ENCODE peak calls at places on chromosome 7, in eight cellular contexts. O, F, M, Z, S, Q, D and U are unnamed samples.

GRCh38 chr7:2248984-2249694 is 7.1 kb downstream of the NUDT1 start:
- DNase-seq in O (no peak), F (no peak), M (no peak), Z (peak; percentile 98), S (peak; percentile 90), Q (peak; percentile 97), D (no peak), U (no peak)

GRCh38 chr7:49848211-49848841 is 74.9 kb downstream of the VWC2 start:
- DNase-seq in O (no peak), F (no peak), M (no peak), Z (no peak), S (no peak), Q (no peak), D (no peak), U (no peak)

GRCh38 chr7:20157456-20157855 is 59.7 kb downstream of the MACC1 start:
- DNase-seq in O (no peak), F (no peak), M (no peak), Z (no peak), S (no peak), Q (no peak), D (no peak), U (no peak)

GRCh38 chr7:132742152-132742551 is 165.9 kb upstream of the PLXNA4 start:
- DNase-seq in O (no peak), F (no peak), M (no peak), Z (peak; percentile 85), S (peak; percentile 100), Q (peak; percentile 89), D (no peak), U (no peak)

GRCh38 chr7:80335473-80336232 is 176.2 kb downstream of the GNAT3 start:
- DNase-seq in O (no peak), F (no peak), M (no peak), Z (no peak), S (no peak), Q (peak; percentile 84), D (no peak), U (no peak)

GRCh38 chr7:30321992-30322637 is 37.7 kb downstream of the ZNRF2 start:
- DNase-seq in O (no peak), F (no peak), M (no peak), Z (peak; percentile 69), S (peak; percentile 48), Q (no peak), D (no peak), U (no peak)

GRCh38 chr7:151082151-151083070 is 882 bp downstream of the TMUB1 start:
- DNase-seq in O (no peak), F (peak; percentile 78), M (no peak), Z (no peak), S (no peak), Q (no peak), D (no peak), U (no peak)

GRCh38 chr7:11346312-11346711 is 372.6 kb downstream of the PHF14 start:
- DNase-seq in O (no peak), F (no peak), M (no peak), Z (no peak), S (no peak), Q (no peak), D (no peak), U (no peak)

GRCh38 chr7:13851756-13852155 is 137.7 kb downstream of the ETV1 start:
- DNase-seq in O (no peak), F (no peak), M (no peak), Z (peak; percentile 60), S (no peak), Q (peak; percentile 89), D (no peak), U (no peak)

GRCh38 chr7:143347950-143348349 is 14.6 kb downstream of the FAM131B start:
- DNase-seq in O (no peak), F (no peak), M (no peak), Z (no peak), S (no peak), Q (no peak), D (no peak), U (no peak)

GRCh38 chr7:143346018-143346417 is 16.5 kb downstream of the FAM131B start:
- DNase-seq in O (no peak), F (no peak), M (no peak), Z (no peak), S (no peak), Q (no peak), D (no peak), U (no peak)

GRCh38 chr7:143343596-143343995 is 18.9 kb downstream of the FAM131B start:
- DNase-seq in O (no peak), F (no peak), M (no peak), Z (no peak), S (no peak), Q (no peak), D (no peak), U (no peak)

GRCh38 chr7:143341842-143342241 is 20.7 kb downstream of the FAM131B start:
- DNase-seq in O (no peak), F (no peak), M (no peak), Z (no peak), S (no peak), Q (no peak), D (no peak), U (no peak)

GRCh38 chr7:143345428-143345900 is 17.0 kb downstream of the FAM131B start:
- DNase-seq in O (no peak), F (peak; percentile 56), M (no peak), Z (peak; percentile 52), S (no peak), Q (peak; percentile 32), D (peak; percentile 72), U (no peak)
- H3K4me3 ChIP-seq in O (peak overlapping the region; percentile 14), F (no peak overlapping the region), M (peak overlapping the region; percentile 29), Z (no peak overlapping the region), S (no peak overlapping the region), Q (no peak overlapping the region), D (no peak overlapping the region), U (no peak overlapping the region)

GRCh38 chr7:103150192-103150591 is 1.3 kb upstream of the NAPEPLD start:
- DNase-seq in O (no peak), F (no peak), M (no peak), Z (no peak), S (no peak), Q (no peak), D (peak; percentile 64), U (no peak)
- H3K4me3 ChIP-seq in O (no peak overlapping the region), F (no peak overlapping the region), M (peak overlapping the region; percentile 89), Z (no peak overlapping the region), S (no peak overlapping the region), Q (no peak overlapping the region), D (peak overlapping the region; percentile 74), U (peak overlapping the region; percentile 70)

DNA sequence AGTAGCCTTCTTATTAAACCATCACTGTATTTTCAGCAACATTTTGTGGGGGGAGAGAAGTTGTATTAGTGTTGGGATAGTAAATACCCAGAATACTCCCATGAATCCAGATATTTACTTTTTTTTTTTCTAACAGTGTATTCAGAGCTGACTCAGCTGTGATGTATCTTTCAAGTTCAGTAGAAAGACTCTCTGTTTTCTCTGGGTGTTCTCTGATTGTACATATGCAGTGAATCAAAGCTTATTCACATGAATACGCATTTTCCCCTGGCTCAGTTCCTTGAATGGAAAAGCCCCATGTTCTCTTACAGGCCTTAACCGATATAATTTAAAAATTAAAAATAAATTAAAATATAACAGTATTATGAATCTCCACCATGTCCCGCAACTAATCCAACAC is 1.3 kb downstream of the TFPI2 start:
- DNase-seq in O (no peak), F (no peak), M (no peak), Z (peak; percentile 92), S (peak; percentile 84), Q (peak; percentile 92), D (no peak), U (no peak)
- H3K4me3 ChIP-seq in O (no peak overlapping the region), F (no peak overlapping the region), M (no peak overlapping the region), Z (peak overlapping the region; percentile 83), S (peak overlapping the region; percentile 75), Q (peak overlapping the region; percentile 69), D (peak overlapping the region; percentile 81), U (no peak overlapping the region)

GRCh38 chr7:44073664-44074348 is 8.4 kb upstream of the PGAM2 start:
- DNase-seq in O (peak; percentile 91), F (peak; percentile 86), M (no peak), Z (peak; percentile 86), S (no peak), Q (peak; percentile 66), D (no peak), U (no peak)
- H3K4me3 ChIP-seq in O (no peak overlapping the region), F (no peak overlapping the region), M (no peak overlapping the region), Z (peak overlapping the region; percentile 26), S (no peak overlapping the region), Q (no peak overlapping the region), D (no peak overlapping the region), U (no peak overlapping the region)

GRCh38 chr7:41674505-41675023 is 28.3 kb downstream of the INHBA start:
- DNase-seq in O (no peak), F (no peak), M (no peak), Z (no peak), S (no peak), Q (no peak), D (no peak), U (no peak)
- H3K4me3 ChIP-seq in O (no peak overlapping the region), F (no peak overlapping the region), M (no peak overlapping the region), Z (no peak overlapping the region), S (no peak overlapping the region), Q (no peak overlapping the region), D (no peak overlapping the region), U (no peak overlapping the region)